ENCODE peak calls at places on chromosomes 16 and 17, in ten cellular contexts. One of them, this sample, is unnamed.
A peak's percentile ranks its signal among the peaks of the same experiment; 100 is the strongest.

GRCh38 chr17:28871056-28871579 is 16.3 kb downstream of the ERAL1 start:
- DNase-seq in fibroblast of the aortic adventitia: no peak
- DNase-seq in choroid plexus epithelial cell: no peak
- DNase-seq in OCI-LY7: peak; percentile 82
- DNase-seq in GM20000: peak; percentile 84
- DNase-seq in foreskin keratinocyte: no peak
- DNase-seq in brain microvascular endothelial cell: no peak
- DNase-seq in fibroblast of pulmonary artery: no peak
- DNase-seq in fibroblast of lung: no peak
- DNase-seq in WERI-Rb-1: peak; percentile 69
- DNase-seq in this sample: no peak

GRCh38 chr17:80112471-80113032 is 11.2 kb downstream of the GAA start:
- DNase-seq in fibroblast of the aortic adventitia: no peak
- DNase-seq in choroid plexus epithelial cell: no peak
- DNase-seq in OCI-LY7: peak; percentile 38
- DNase-seq in GM20000: no peak
- DNase-seq in foreskin keratinocyte: no peak
- DNase-seq in brain microvascular endothelial cell: no peak
- DNase-seq in fibroblast of pulmonary artery: no peak
- DNase-seq in fibroblast of lung: no peak
- DNase-seq in WERI-Rb-1: no peak
- DNase-seq in this sample: no peak

GRCh38 chr17:60817187-60817586 is 139.5 kb downstream of the BCAS3 start:
- DNase-seq in fibroblast of the aortic adventitia: peak; percentile 71
- DNase-seq in choroid plexus epithelial cell: peak; percentile 84
- DNase-seq in OCI-LY7: no peak
- DNase-seq in GM20000: no peak
- DNase-seq in foreskin keratinocyte: peak; percentile 86
- DNase-seq in brain microvascular endothelial cell: peak; percentile 2
- DNase-seq in fibroblast of pulmonary artery: peak; percentile 92
- DNase-seq in fibroblast of lung: peak; percentile 93
- DNase-seq in WERI-Rb-1: no peak
- DNase-seq in this sample: peak; percentile 94

GRCh38 chr17:79612468-79613194 is 1.8 kb upstream of the RBFOX3 start:
- DNase-seq in fibroblast of the aortic adventitia: peak; percentile 4
- DNase-seq in choroid plexus epithelial cell: peak; percentile 13
- DNase-seq in OCI-LY7: peak; percentile 72
- DNase-seq in GM20000: peak; percentile 81
- DNase-seq in foreskin keratinocyte: no peak
- DNase-seq in brain microvascular endothelial cell: no peak
- DNase-seq in fibroblast of pulmonary artery: peak; percentile 26
- DNase-seq in fibroblast of lung: peak; percentile 8
- DNase-seq in WERI-Rb-1: peak; percentile 97
- DNase-seq in this sample: peak; percentile 35

GRCh38 chr16:84138824-84139627 is 6.0 kb downstream of the HSDL1 start:
- DNase-seq in fibroblast of the aortic adventitia: peak; percentile 51
- DNase-seq in choroid plexus epithelial cell: peak; percentile 46
- DNase-seq in OCI-LY7: no peak
- DNase-seq in GM20000: peak; percentile 76
- DNase-seq in foreskin keratinocyte: no peak
- DNase-seq in brain microvascular endothelial cell: no peak
- DNase-seq in fibroblast of pulmonary artery: peak; percentile 24
- DNase-seq in fibroblast of lung: peak; percentile 54
- DNase-seq in WERI-Rb-1: no peak
- DNase-seq in this sample: peak; percentile 49

GRCh38 chr16:4298761-4299522 is 16.9 kb upstream of the GLIS2 start:
- DNase-seq in fibroblast of the aortic adventitia: peak; percentile 94
- DNase-seq in choroid plexus epithelial cell: peak; percentile 84
- DNase-seq in OCI-LY7: no peak
- DNase-seq in GM20000: no peak
- DNase-seq in foreskin keratinocyte: peak; percentile 95
- DNase-seq in brain microvascular endothelial cell: peak; percentile 83
- DNase-seq in fibroblast of pulmonary artery: peak; percentile 92
- DNase-seq in fibroblast of lung: peak; percentile 97
- DNase-seq in WERI-Rb-1: peak; percentile 77
- DNase-seq in this sample: peak; percentile 91

GRCh38 chr16:85608515-85608885 is 4.6 kb upstream of the GSE1 start:
- DNase-seq in fibroblast of the aortic adventitia: no peak
- DNase-seq in choroid plexus epithelial cell: no peak
- DNase-seq in OCI-LY7: no peak
- DNase-seq in GM20000: no peak
- DNase-seq in foreskin keratinocyte: no peak
- DNase-seq in brain microvascular endothelial cell: no peak
- DNase-seq in fibroblast of pulmonary artery: no peak
- DNase-seq in fibroblast of lung: no peak
- DNase-seq in WERI-Rb-1: no peak
- DNase-seq in this sample: no peak

GRCh38 chr16:85167589-85168537 is 55.6 kb upstream of the CIBAR2 start:
- DNase-seq in fibroblast of the aortic adventitia: no peak
- DNase-seq in choroid plexus epithelial cell: no peak
- DNase-seq in OCI-LY7: no peak
- DNase-seq in GM20000: no peak
- DNase-seq in foreskin keratinocyte: no peak
- DNase-seq in brain microvascular endothelial cell: no peak
- DNase-seq in fibroblast of pulmonary artery: no peak
- DNase-seq in fibroblast of lung: no peak
- DNase-seq in WERI-Rb-1: no peak
- DNase-seq in this sample: no peak

GRCh38 chr16:4529085-4530060 is 9.2 kb downstream of the CDIP1 start:
- DNase-seq in fibroblast of the aortic adventitia: peak; percentile 31
- DNase-seq in choroid plexus epithelial cell: peak; percentile 62
- DNase-seq in OCI-LY7: peak; percentile 81
- DNase-seq in GM20000: peak; percentile 56
- DNase-seq in foreskin keratinocyte: peak; percentile 85
- DNase-seq in brain microvascular endothelial cell: peak; percentile 42
- DNase-seq in fibroblast of pulmonary artery: peak; percentile 16
- DNase-seq in fibroblast of lung: peak; percentile 88
- DNase-seq in WERI-Rb-1: no peak
- DNase-seq in this sample: peak; percentile 42

GRCh38 chr17:78294776-78295175 is 63.3 kb downstream of the TMEM235 start:
- DNase-seq in fibroblast of the aortic adventitia: no peak
- DNase-seq in choroid plexus epithelial cell: peak; percentile 68
- DNase-seq in OCI-LY7: no peak
- DNase-seq in GM20000: no peak
- DNase-seq in foreskin keratinocyte: peak; percentile 74
- DNase-seq in brain microvascular endothelial cell: peak; percentile 48
- DNase-seq in fibroblast of pulmonary artery: peak; percentile 77
- DNase-seq in fibroblast of lung: peak; percentile 78
- DNase-seq in WERI-Rb-1: no peak
- DNase-seq in this sample: peak; percentile 56

GRCh38 chr16:69563605-69564580 is 1.9 kb upstream of the NFAT5 start:
- DNase-seq in fibroblast of the aortic adventitia: peak; percentile 27
- DNase-seq in choroid plexus epithelial cell: peak; percentile 32
- DNase-seq in OCI-LY7: peak; percentile 71
- DNase-seq in GM20000: peak; percentile 75
- DNase-seq in foreskin keratinocyte: peak; percentile 68
- DNase-seq in brain microvascular endothelial cell: peak; percentile 10
- DNase-seq in fibroblast of pulmonary artery: peak; percentile 17
- DNase-seq in fibroblast of lung: peak; percentile 22
- DNase-seq in WERI-Rb-1: peak; percentile 45
- DNase-seq in this sample: peak; percentile 38

GRCh38 chr16:88634141-88634993 is 4.0 kb upstream of the IL17C start:
- DNase-seq in fibroblast of the aortic adventitia: peak; percentile 23
- DNase-seq in choroid plexus epithelial cell: peak; percentile 56
- DNase-seq in OCI-LY7: peak; percentile 76
- DNase-seq in GM20000: peak; percentile 89
- DNase-seq in foreskin keratinocyte: no peak
- DNase-seq in brain microvascular endothelial cell: peak; percentile 32
- DNase-seq in fibroblast of pulmonary artery: peak; percentile 46
- DNase-seq in fibroblast of lung: peak; percentile 18
- DNase-seq in WERI-Rb-1: no peak
- DNase-seq in this sample: peak; percentile 36

GRCh38 chr17:14297161-14297851 is 3.6 kb upstream of the HS3ST3B1 start:
- DNase-seq in fibroblast of the aortic adventitia: peak; percentile 64
- DNase-seq in choroid plexus epithelial cell: peak; percentile 71
- DNase-seq in OCI-LY7: no peak
- DNase-seq in GM20000: peak; percentile 36
- DNase-seq in foreskin keratinocyte: no peak
- DNase-seq in brain microvascular endothelial cell: no peak
- DNase-seq in fibroblast of pulmonary artery: peak; percentile 60
- DNase-seq in fibroblast of lung: peak; percentile 61
- DNase-seq in WERI-Rb-1: no peak
- DNase-seq in this sample: peak; percentile 64

GRCh38 chr17:50806141-50806643 is 29.2 kb upstream of the WFIKKN2 start:
- DNase-seq in fibroblast of the aortic adventitia: peak; percentile 85
- DNase-seq in choroid plexus epithelial cell: peak; percentile 73
- DNase-seq in OCI-LY7: no peak
- DNase-seq in GM20000: no peak
- DNase-seq in foreskin keratinocyte: no peak
- DNase-seq in brain microvascular endothelial cell: peak; percentile 11
- DNase-seq in fibroblast of pulmonary artery: peak; percentile 23
- DNase-seq in fibroblast of lung: no peak
- DNase-seq in WERI-Rb-1: no peak
- DNase-seq in this sample: peak; percentile 47
- TF ChIP-seq CTCF in fibroblast of the aortic adventitia: peak; percentile 48
- TF ChIP-seq CTCF in choroid plexus epithelial cell: peak; percentile 63
- TF ChIP-seq CTCF in OCI-LY7: peak; percentile 45
- TF ChIP-seq CTCF in GM20000: no peak
- TF ChIP-seq CTCF in foreskin keratinocyte: peak; percentile 29
- TF ChIP-seq CTCF in brain microvascular endothelial cell: peak; percentile 51
- TF ChIP-seq CTCF in fibroblast of pulmonary artery: no peak
- TF ChIP-seq CTCF in fibroblast of lung: peak; percentile 37
- TF ChIP-seq CTCF in WERI-Rb-1: peak; percentile 36
- TF ChIP-seq CTCF in this sample: peak; percentile 22

DNA sequence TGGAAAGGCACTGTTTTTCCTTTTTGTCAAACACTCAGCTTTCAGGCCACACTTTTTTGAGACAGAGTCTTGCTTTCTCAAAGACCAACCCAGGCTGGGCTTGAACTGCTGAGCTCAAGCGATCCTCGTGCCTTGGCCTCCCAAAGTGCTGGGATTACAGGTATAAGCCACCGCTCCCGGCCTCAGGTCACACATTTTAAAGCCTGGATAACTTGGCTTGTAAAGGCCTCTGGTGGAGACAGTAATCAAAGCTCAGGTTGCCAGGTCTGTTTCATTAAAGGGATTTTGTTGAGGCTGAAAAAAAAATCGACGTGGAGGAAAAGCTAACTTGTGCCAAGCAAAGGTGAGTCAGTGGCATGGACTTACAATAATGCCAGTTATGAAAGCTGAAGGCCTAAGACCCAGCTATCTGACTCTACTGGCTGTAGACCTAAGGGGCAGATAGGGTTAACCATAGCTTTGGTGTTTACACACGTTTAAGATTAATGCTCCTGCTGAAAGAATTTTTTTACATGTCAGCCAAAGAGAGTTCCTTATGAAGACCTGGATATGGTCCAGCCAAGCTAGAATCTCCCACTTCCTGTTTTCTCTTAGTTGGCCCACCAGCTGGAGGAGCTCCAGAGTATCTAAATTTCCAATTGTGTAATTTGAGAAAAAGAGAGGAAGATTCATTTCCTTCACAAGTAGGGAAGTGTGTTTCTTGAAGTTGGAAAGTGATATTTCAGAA is 910 bp downstream of the NBR1 start:
- DNase-seq in fibroblast of the aortic adventitia: peak; percentile 95
- DNase-seq in choroid plexus epithelial cell: peak; percentile 94
- DNase-seq in OCI-LY7: peak; percentile 33
- DNase-seq in GM20000: no peak
- DNase-seq in foreskin keratinocyte: peak; percentile 93
- DNase-seq in brain microvascular endothelial cell: peak; percentile 77
- DNase-seq in fibroblast of pulmonary artery: peak; percentile 95
- DNase-seq in fibroblast of lung: peak; percentile 96
- DNase-seq in WERI-Rb-1: peak; percentile 56
- DNase-seq in this sample: peak; percentile 93
- TF ChIP-seq CTCF in fibroblast of the aortic adventitia: peak; percentile 22
- TF ChIP-seq CTCF in choroid plexus epithelial cell: peak; percentile 58
- TF ChIP-seq CTCF in OCI-LY7: peak; percentile 58
- TF ChIP-seq CTCF in GM20000: no peak
- TF ChIP-seq CTCF in foreskin keratinocyte: peak; percentile 61
- TF ChIP-seq CTCF in brain microvascular endothelial cell: peak; percentile 57
- TF ChIP-seq CTCF in fibroblast of pulmonary artery: peak; percentile 37
- TF ChIP-seq CTCF in fibroblast of lung: peak; percentile 35
- TF ChIP-seq CTCF in WERI-Rb-1: no peak
- TF ChIP-seq CTCF in this sample: peak; percentile 38

GRCh38 chr17:51734462-51734861 is 424.1 kb downstream of the CA10 start:
- DNase-seq in fibroblast of the aortic adventitia: peak; percentile 2
- DNase-seq in choroid plexus epithelial cell: no peak
- DNase-seq in OCI-LY7: no peak
- DNase-seq in GM20000: peak; percentile 5
- DNase-seq in foreskin keratinocyte: no peak
- DNase-seq in brain microvascular endothelial cell: no peak
- DNase-seq in fibroblast of pulmonary artery: no peak
- DNase-seq in fibroblast of lung: no peak
- DNase-seq in WERI-Rb-1: peak; percentile 26
- DNase-seq in this sample: no peak
- TF ChIP-seq CTCF in fibroblast of the aortic adventitia: peak; percentile 40
- TF ChIP-seq CTCF in choroid plexus epithelial cell: peak; percentile 12
- TF ChIP-seq CTCF in OCI-LY7: peak; percentile 63
- TF ChIP-seq CTCF in GM20000: peak; percentile 21
- TF ChIP-seq CTCF in foreskin keratinocyte: peak; percentile 59
- TF ChIP-seq CTCF in brain microvascular endothelial cell: no peak
- TF ChIP-seq CTCF in fibroblast of pulmonary artery: peak; percentile 13
- TF ChIP-seq CTCF in fibroblast of lung: no peak
- TF ChIP-seq CTCF in WERI-Rb-1: peak; percentile 59
- TF ChIP-seq CTCF in this sample: peak; percentile 27

GRCh38 chr17:72587773-72588511 is 467.1 kb downstream of the SOX9 start:
- DNase-seq in fibroblast of the aortic adventitia: no peak
- DNase-seq in choroid plexus epithelial cell: peak; percentile 68
- DNase-seq in OCI-LY7: peak; percentile 8
- DNase-seq in GM20000: peak; percentile 31
- DNase-seq in foreskin keratinocyte: peak; percentile 80
- DNase-seq in brain microvascular endothelial cell: peak; percentile 38
- DNase-seq in fibroblast of pulmonary artery: peak; percentile 43
- DNase-seq in fibroblast of lung: peak; percentile 68
- DNase-seq in WERI-Rb-1: no peak
- DNase-seq in this sample: no peak
- TF ChIP-seq CTCF in fibroblast of the aortic adventitia: peak; percentile 16
- TF ChIP-seq CTCF in choroid plexus epithelial cell: peak; percentile 44
- TF ChIP-seq CTCF in OCI-LY7: no peak
- TF ChIP-seq CTCF in GM20000: no peak
- TF ChIP-seq CTCF in foreskin keratinocyte: peak; percentile 32
- TF ChIP-seq CTCF in brain microvascular endothelial cell: peak; percentile 35
- TF ChIP-seq CTCF in fibroblast of pulmonary artery: peak; percentile 21
- TF ChIP-seq CTCF in fibroblast of lung: peak; percentile 7
- TF ChIP-seq CTCF in WERI-Rb-1: no peak
- TF ChIP-seq CTCF in this sample: no peak

This sample was measured in fibroblast of mammary gland.